ENCODE peak calls at places on chromosome 2, in four cellular contexts. One of them, this sample, is unnamed.

GRCh38 chr2:224440988-224441387 is 39.1 kb upstream of the FAM124B start:
- DNase-seq in IMR-90: no peak
- DNase-seq in K562: no peak
- DNase-seq in GM12878: no peak
- DNase-seq in this sample: no peak

GRCh38 chr2:99656938-99657337 is 167.1 kb upstream of the REV1 start:
- DNase-seq in IMR-90: no peak
- DNase-seq in K562: no peak
- DNase-seq in GM12878: no peak
- DNase-seq in this sample: no peak

GRCh38 chr2:119367472-119368099 is 809 bp downstream of the DBI start:
- DNase-seq in IMR-90: no peak
- DNase-seq in GM12878: no peak
- DNase-seq in K562: peak; percentile 34
- DNase-seq in this sample: peak; percentile 15

GRCh38 chr2:85772019-85772745 is 18.4 kb downstream of the ATOH8 start:
- DNase-seq in IMR-90: peak; percentile 100
- DNase-seq in K562: no peak
- DNase-seq in GM12878: no peak
- DNase-seq in this sample: peak; percentile 90

GRCh38 chr2:10276481-10277292 is 26.0 kb upstream of the HPCAL1 start:
- DNase-seq in GM12878: no peak
- DNase-seq in K562: no peak
- DNase-seq in IMR-90: no peak
- DNase-seq in this sample: no peak

GRCh38 chr2:10566021-10566420 is 117.9 kb upstream of the ODC1 start:
- DNase-seq in IMR-90: peak; percentile 32
- DNase-seq in GM12878: no peak
- DNase-seq in K562: no peak
- DNase-seq in this sample: no peak

GRCh38 chr2:150247471-150247870 is 240.0 kb downstream of the RND3 start:
- DNase-seq in IMR-90: no peak
- DNase-seq in K562: no peak
- DNase-seq in GM12878: no peak
- DNase-seq in this sample: no peak

GRCh38 chr2:33047939-33048338 is 101.2 kb downstream of the LTBP1 start:
- DNase-seq in IMR-90: peak; percentile 33
- DNase-seq in GM12878: no peak
- DNase-seq in K562: no peak
- DNase-seq in this sample: no peak

GRCh38 chr2:223102040-223102899 is 50.3 kb downstream of the KCNE4 start:
- DNase-seq in GM12878: no peak
- DNase-seq in IMR-90: no peak
- DNase-seq in K562: no peak
- DNase-seq in this sample: no peak

GRCh38 chr2:132754867-132755472 is 85.0 kb upstream of the LYPD1 start:
- DNase-seq in K562: no peak
- DNase-seq in GM12878: no peak
- DNase-seq in IMR-90: no peak
- DNase-seq in this sample: no peak
- H3K4me3 ChIP-seq in K562: no peak overlapping the region
- H3K4me3 ChIP-seq in GM12878: no peak overlapping the region
- H3K4me3 ChIP-seq in IMR-90: no peak overlapping the region
- H3K4me3 ChIP-seq in this sample: no peak overlapping the region

GRCh38 chr2:101883860-101884259 is 107.9 kb upstream of the IL1R2 start:
- DNase-seq in IMR-90: peak; percentile 59
- DNase-seq in GM12878: no peak
- DNase-seq in K562: peak; percentile 60
- DNase-seq in this sample: peak; percentile 31
- TF ChIP-seq ELK1 in IMR-90: no peak
- TF ChIP-seq ELK1 in GM12878: no peak
- TF ChIP-seq ELK1 in K562: no peak
- TF ChIP-seq ELK1 in this sample: no peak

GRCh38 chr2:70767094-70767698 is 804 bp downstream of the ADD2 start:
- DNase-seq in IMR-90: no peak
- DNase-seq in K562: peak; percentile 55
- DNase-seq in GM12878: no peak
- DNase-seq in this sample: peak; percentile 45
- H3K4me3 ChIP-seq in IMR-90: no peak overlapping the region
- H3K4me3 ChIP-seq in K562: peak overlapping the region; percentile 73
- H3K4me3 ChIP-seq in GM12878: peak overlapping the region; percentile 44
- H3K4me3 ChIP-seq in this sample: peak overlapping the region; percentile 68

GRCh38 chr2:20334645-20335203 is 15.9 kb downstream of the PUM2 start:
- DNase-seq in IMR-90: no peak
- DNase-seq in GM12878: no peak
- DNase-seq in K562: no peak
- DNase-seq in this sample: no peak
- TF ChIP-seq ELK1 in IMR-90: no peak
- TF ChIP-seq ELK1 in GM12878: no peak
- TF ChIP-seq ELK1 in K562: no peak
- TF ChIP-seq ELK1 in this sample: no peak

DNA sequence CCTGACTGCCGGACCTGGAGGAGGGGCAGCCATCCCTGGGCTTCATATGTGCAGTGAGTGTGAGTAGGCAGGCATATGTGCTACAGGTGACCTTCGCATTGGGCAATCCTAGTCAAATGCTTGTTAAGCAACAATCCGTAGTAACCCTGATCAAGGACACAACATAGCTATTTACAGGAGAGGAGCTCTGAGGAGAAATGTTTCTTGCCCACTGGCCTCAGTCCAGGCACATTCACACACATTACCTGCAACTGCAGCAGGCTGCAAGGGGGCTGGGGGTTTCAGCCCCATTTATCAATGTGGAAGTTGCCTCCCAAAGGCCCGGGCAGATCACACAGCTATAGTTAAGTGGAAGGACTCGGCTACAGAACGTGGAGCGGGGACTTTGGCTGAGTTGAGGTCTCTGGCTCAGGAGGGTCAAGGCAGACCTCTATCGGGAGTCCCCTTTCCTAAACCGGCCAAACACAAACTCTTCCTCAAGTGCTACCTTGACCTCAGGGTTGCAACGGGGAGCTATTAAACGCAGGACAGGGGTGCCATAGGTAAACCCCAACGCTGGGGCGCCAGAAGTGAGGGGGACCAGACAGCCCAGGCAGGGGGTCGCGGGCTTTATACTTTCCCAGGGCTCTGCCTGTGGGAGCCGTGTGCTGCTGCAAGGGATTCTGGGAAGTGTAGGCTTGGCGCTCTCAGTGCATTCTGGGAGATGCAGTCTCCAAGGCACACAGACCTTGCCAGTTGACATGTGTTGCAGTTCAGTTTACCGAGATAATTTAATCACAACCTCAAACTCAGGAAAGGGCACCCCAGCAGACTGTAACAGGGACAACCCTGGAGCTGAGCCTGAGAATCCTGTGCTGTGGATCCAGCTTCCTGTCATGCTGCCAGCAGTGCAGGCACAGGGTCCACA is 9.4 kb downstream of the KHK start:
- DNase-seq in GM12878: no peak
- DNase-seq in IMR-90: peak; percentile 57
- DNase-seq in K562: peak; percentile 80
- DNase-seq in this sample: peak; percentile 56
- H3K4me3 ChIP-seq in GM12878: no peak overlapping the region
- H3K4me3 ChIP-seq in IMR-90: no peak overlapping the region
- H3K4me3 ChIP-seq in K562: no peak overlapping the region
- H3K4me3 ChIP-seq in this sample: no peak overlapping the region

DNA sequence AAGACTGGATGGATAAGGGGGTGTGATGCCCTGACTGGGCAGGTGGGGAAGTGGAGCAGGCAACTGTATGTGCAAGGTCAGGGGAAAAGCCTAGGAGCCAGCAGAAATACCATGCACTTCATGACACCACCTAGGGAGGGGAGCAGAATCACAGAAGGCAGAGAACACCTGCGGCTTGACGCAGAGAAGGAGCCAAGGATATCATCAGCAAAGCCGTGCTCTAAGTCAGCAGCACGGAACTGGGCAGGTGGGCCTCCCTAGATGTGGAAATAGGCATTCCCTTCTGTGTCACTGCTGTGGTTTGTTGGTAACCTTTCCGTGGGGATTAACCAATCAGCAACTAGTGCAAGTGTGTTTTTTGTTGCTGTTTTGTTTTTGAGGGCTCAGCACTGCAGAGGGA is 41.3 kb downstream of the HDLBP start:
- DNase-seq in K562: no peak
- DNase-seq in IMR-90: no peak
- DNase-seq in GM12878: no peak
- DNase-seq in this sample: peak; percentile 18
- TF ChIP-seq ELK1 in K562: no peak
- TF ChIP-seq ELK1 in IMR-90: no peak
- TF ChIP-seq ELK1 in GM12878: no peak
- TF ChIP-seq ELK1 in this sample: no peak

GRCh38 chr2:158755310-158755709 is 39.8 kb upstream of the DAPL1 start:
- DNase-seq in K562: no peak
- DNase-seq in IMR-90: no peak
- DNase-seq in GM12878: no peak
- DNase-seq in this sample: no peak

GRCh38 chr2:158755738-158756137 is 39.4 kb upstream of the DAPL1 start:
- DNase-seq in GM12878: no peak
- DNase-seq in K562: peak; percentile 40
- DNase-seq in IMR-90: no peak
- DNase-seq in this sample: no peak

GRCh38 chr2:158753561-158754302 is 41.4 kb upstream of the DAPL1 start:
- DNase-seq in K562: peak; percentile 74
- DNase-seq in GM12878: no peak
- DNase-seq in IMR-90: peak; percentile 68
- DNase-seq in this sample: peak; percentile 71

GRCh38 chr2:158756331-158756730 is 38.8 kb upstream of the DAPL1 start:
- DNase-seq in IMR-90: peak; percentile 2
- DNase-seq in K562: no peak
- DNase-seq in GM12878: no peak
- DNase-seq in this sample: no peak

GRCh38 chr2:158754303-158754611 is 40.9 kb upstream of the DAPL1 start:
- DNase-seq in K562: no peak
- DNase-seq in GM12878: no peak
- DNase-seq in IMR-90: no peak
- DNase-seq in this sample: no peak
- H3K4me3 ChIP-seq in K562: no peak overlapping the region
- H3K4me3 ChIP-seq in GM12878: no peak overlapping the region
- H3K4me3 ChIP-seq in IMR-90: no peak overlapping the region
- H3K4me3 ChIP-seq in this sample: no peak overlapping the region

DNA sequence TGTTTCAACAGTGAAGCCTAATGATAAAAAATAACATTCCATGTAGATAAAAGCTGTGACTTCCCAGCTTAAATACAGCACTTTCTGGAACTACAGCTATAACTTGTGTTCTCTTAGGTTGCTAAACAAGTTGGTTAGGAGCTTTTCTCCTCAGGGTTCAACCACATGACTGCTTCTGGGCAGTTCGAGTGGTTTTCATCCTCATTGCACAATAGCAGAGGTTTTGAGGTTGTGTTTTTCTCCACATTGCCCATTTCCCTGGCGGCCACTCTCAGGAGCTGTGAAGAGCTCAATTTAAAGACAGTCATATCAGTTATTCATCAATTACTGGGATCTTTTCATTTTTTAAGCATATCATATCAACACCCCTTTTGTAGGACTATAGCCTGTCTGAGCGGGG is 102.2 kb upstream of the CYP1B1 start:
- DNase-seq in IMR-90: no peak
- DNase-seq in K562: no peak
- DNase-seq in GM12878: no peak
- DNase-seq in this sample: no peak
- TF ChIP-seq ELK1 in IMR-90: no peak
- TF ChIP-seq ELK1 in K562: no peak
- TF ChIP-seq ELK1 in GM12878: no peak
- TF ChIP-seq ELK1 in this sample: no peak

GRCh38 chr2:37650548-37651101 is 20.8 kb downstream of the CDC42EP3 start:
- DNase-seq in K562: no peak
- DNase-seq in IMR-90: no peak
- DNase-seq in GM12878: no peak
- DNase-seq in this sample: no peak
- H3K4me3 ChIP-seq in K562: no peak overlapping the region
- H3K4me3 ChIP-seq in IMR-90: no peak overlapping the region
- H3K4me3 ChIP-seq in GM12878: no peak overlapping the region
- H3K4me3 ChIP-seq in this sample: no peak overlapping the region

DNA sequence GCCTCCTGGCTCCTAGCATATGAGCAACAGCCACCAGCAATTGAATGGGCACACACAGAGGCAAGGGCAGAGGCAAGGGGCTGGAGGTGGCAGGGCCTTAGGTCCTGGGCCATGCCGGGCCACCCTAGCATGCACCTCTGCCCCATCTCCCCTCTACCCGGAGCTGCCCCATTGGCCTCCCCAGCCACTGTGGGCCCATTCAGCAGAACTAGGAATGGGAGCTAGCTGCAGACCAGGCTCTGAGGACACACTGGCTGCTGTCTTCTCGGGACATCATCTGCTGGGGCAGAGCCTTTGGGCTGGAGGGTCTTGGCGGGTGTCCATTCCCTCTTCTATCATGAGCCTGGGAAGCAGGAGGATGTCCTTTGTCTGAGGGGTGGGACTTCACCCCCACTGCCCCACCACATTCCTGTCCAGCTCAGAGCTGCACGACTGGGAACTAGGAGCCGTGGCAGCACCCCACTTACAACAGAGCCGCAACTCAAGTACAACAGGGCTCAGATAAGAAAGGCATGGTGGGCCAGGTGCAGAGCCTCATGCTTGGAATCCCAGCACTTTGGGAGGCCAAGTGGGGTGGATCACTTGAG is 800 bp downstream of the VIL1 start:
- DNase-seq in K562: no peak
- DNase-seq in IMR-90: no peak
- DNase-seq in GM12878: no peak
- DNase-seq in this sample: no peak
- TF ChIP-seq ELK1 in K562: no peak
- TF ChIP-seq ELK1 in IMR-90: no peak
- TF ChIP-seq ELK1 in GM12878: no peak
- TF ChIP-seq ELK1 in this sample: no peak